ENCODE peak calls at places on chromosomes 12 and 14, in five cellular contexts. One of them, this sample, is unnamed.

GRCh38 chr12:77049767-77050353 is 15.5 kb downstream of the E2F7 start:
- DNase-seq in BE2C: peak
- DNase-seq in left lung: no peak
- DNase-seq in omental fat pad: no peak
- DNase-seq in breast epithelium: no peak
- DNase-seq in this sample: no peak

GRCh38 chr14:57085801-57086200 is 182.9 kb downstream of the EXOC5 start:
- DNase-seq in BE2C: no peak
- DNase-seq in left lung: no peak
- DNase-seq in omental fat pad: no peak
- DNase-seq in breast epithelium: no peak
- DNase-seq in this sample: no peak

GRCh38 chr14:32986791-32987545 is 48.3 kb downstream of the NPAS3 start:
- DNase-seq in left lung: no peak
- DNase-seq in BE2C: no peak
- DNase-seq in breast epithelium: no peak
- DNase-seq in omental fat pad: no peak
- DNase-seq in this sample: no peak

GRCh38 chr14:63565448-63565847 is 22.3 kb upstream of the PPP2R5E start:
- DNase-seq in breast epithelium: no peak
- DNase-seq in omental fat pad: no peak
- DNase-seq in left lung: no peak
- DNase-seq in BE2C: no peak
- DNase-seq in this sample: no peak

GRCh38 chr14:75283162-75283883 is 4.7 kb downstream of the FOS start:
- DNase-seq in breast epithelium: no peak
- DNase-seq in omental fat pad: peak
- DNase-seq in left lung: peak
- DNase-seq in BE2C: no peak
- DNase-seq in this sample: no peak

GRCh38 chr12:48601013-48601756 is 31.3 kb upstream of the LALBA start:
- DNase-seq in left lung: no peak
- DNase-seq in breast epithelium: no peak
- DNase-seq in BE2C: no peak
- DNase-seq in omental fat pad: no peak
- DNase-seq in this sample: no peak

GRCh38 chr12:51714666-51715065 is 123.6 kb downstream of the SCN8A start:
- DNase-seq in left lung: no peak
- DNase-seq in breast epithelium: no peak
- DNase-seq in omental fat pad: no peak
- DNase-seq in BE2C: no peak
- DNase-seq in this sample: no peak

GRCh38 chr14:103386632-103387329 is 1.6 kb downstream of the MARK3 start:
- DNase-seq in BE2C: no peak
- DNase-seq in breast epithelium: no peak
- DNase-seq in left lung: no peak
- DNase-seq in omental fat pad: no peak
- DNase-seq in this sample: no peak

GRCh38 chr14:92173668-92174067 is 51.9 kb downstream of the CPSF2 start:
- DNase-seq in breast epithelium: no peak
- DNase-seq in BE2C: no peak
- DNase-seq in left lung: no peak
- DNase-seq in omental fat pad: no peak
- DNase-seq in this sample: no peak

GRCh38 chr12:43407816-43408645 is 144.0 kb downstream of the ADAMTS20 start:
- DNase-seq in breast epithelium: no peak
- DNase-seq in left lung: no peak
- DNase-seq in BE2C: no peak
- DNase-seq in omental fat pad: no peak
- DNase-seq in this sample: no peak

GRCh38 chr12:130120012-130120805 is 42.1 kb upstream of the FZD10 start:
- DNase-seq in omental fat pad: no peak
- DNase-seq in breast epithelium: no peak
- DNase-seq in left lung: no peak
- DNase-seq in BE2C: no peak
- DNase-seq in this sample: no peak

GRCh38 chr12:78530065-78530765 is 334.4 kb upstream of the SYT1 start:
- DNase-seq in breast epithelium: no peak
- DNase-seq in left lung: no peak
- DNase-seq in BE2C: no peak
- DNase-seq in omental fat pad: no peak
- DNase-seq in this sample: no peak

GRCh38 chr12:131044760-131045381 is 91.2 kb downstream of the ADGRD1 start:
- DNase-seq in breast epithelium: peak
- DNase-seq in omental fat pad: no peak
- DNase-seq in left lung: peak
- DNase-seq in BE2C: peak
- DNase-seq in this sample: no peak

GRCh38 chr12:26389303-26389702 is 193.9 kb downstream of the SSPN start:
- DNase-seq in BE2C: no peak
- DNase-seq in left lung: no peak
- DNase-seq in breast epithelium: no peak
- DNase-seq in omental fat pad: no peak
- DNase-seq in this sample: no peak

GRCh38 chr14:90820958-90821357 is 4.7 kb upstream of the TTC7B start:
- DNase-seq in left lung: no peak
- DNase-seq in omental fat pad: no peak
- DNase-seq in BE2C: no peak
- DNase-seq in breast epithelium: no peak
- DNase-seq in this sample: no peak

GRCh38 chr12:1500095-1500801 is 94.1 kb downstream of the FBXL14 start:
- DNase-seq in BE2C: peak
- DNase-seq in left lung: no peak
- DNase-seq in breast epithelium: no peak
- DNase-seq in omental fat pad: no peak
- DNase-seq in this sample: peak

GRCh38 chr12:95326450-95326849 is 108.8 kb downstream of the VEZT start:
- DNase-seq in BE2C: no peak
- DNase-seq in left lung: no peak
- DNase-seq in breast epithelium: no peak
- DNase-seq in omental fat pad: no peak
- DNase-seq in this sample: no peak

GRCh38 chr12:15546102-15546701 is 223.9 kb downstream of the PTPRO start:
- DNase-seq in left lung: no peak
- DNase-seq in breast epithelium: no peak
- DNase-seq in omental fat pad: no peak
- DNase-seq in BE2C: no peak
- DNase-seq in this sample: no peak

GRCh38 chr12:130719263-130719892 is 3.3 kb upstream of the RIMBP2 start:
- DNase-seq in breast epithelium: no peak
- DNase-seq in omental fat pad: no peak
- DNase-seq in left lung: no peak
- DNase-seq in BE2C: no peak
- DNase-seq in this sample: no peak

GRCh38 chr14:89340200-89340667 is 76.8 kb downstream of the FOXN3 start:
- DNase-seq in breast epithelium: no peak
- DNase-seq in BE2C: no peak
- DNase-seq in left lung: no peak
- DNase-seq in omental fat pad: no peak
- DNase-seq in this sample: no peak

GRCh38 chr14:95490127-95490526 is 26.3 kb downstream of the SYNE3 start:
- DNase-seq in left lung: no peak
- DNase-seq in breast epithelium: no peak
- DNase-seq in omental fat pad: no peak
- DNase-seq in BE2C: no peak
- DNase-seq in this sample: no peak

GRCh38 chr12:5988088-5988487 is 43.0 kb upstream of the ANO2 start:
- DNase-seq in BE2C: no peak
- DNase-seq in breast epithelium: no peak
- DNase-seq in omental fat pad: no peak
- DNase-seq in left lung: no peak
- DNase-seq in this sample: no peak

GRCh38 chr12:28114488-28114887 is 75.8 kb upstream of the CCDC91 start:
- DNase-seq in left lung: no peak
- DNase-seq in breast epithelium: no peak
- DNase-seq in BE2C: no peak
- DNase-seq in omental fat pad: no peak
- DNase-seq in this sample: no peak

GRCh38 chr14:75242546-75243273 is 35.9 kb upstream of the FOS start:
- DNase-seq in omental fat pad: no peak
- DNase-seq in breast epithelium: no peak
- DNase-seq in left lung: no peak
- DNase-seq in BE2C: no peak
- DNase-seq in this sample: no peak

GRCh38 chr14:77988966-77989365 is 181.2 kb upstream of the NRXN3 start:
- DNase-seq in breast epithelium: no peak
- DNase-seq in left lung: no peak
- DNase-seq in omental fat pad: no peak
- DNase-seq in BE2C: no peak
- DNase-seq in this sample: peak

GRCh38 chr12:1796515-1797010 is 23.8 kb upstream of the LRTM2 start:
- DNase-seq in left lung: no peak
- DNase-seq in omental fat pad: peak
- DNase-seq in breast epithelium: no peak
- DNase-seq in BE2C: no peak
- DNase-seq in this sample: peak

GRCh38 chr14:34301107-34301734 is 160.8 kb downstream of the SPTSSA start:
- DNase-seq in BE2C: peak
- DNase-seq in left lung: no peak
- DNase-seq in breast epithelium: no peak
- DNase-seq in omental fat pad: no peak
- DNase-seq in this sample: no peak

GRCh38 chr12:93944196-93944595 is 204.2 kb upstream of the PLXNC1 start:
- DNase-seq in left lung: no peak
- DNase-seq in omental fat pad: no peak
- DNase-seq in breast epithelium: no peak
- DNase-seq in BE2C: no peak
- DNase-seq in this sample: no peak

GRCh38 chr12:110424237-110424636 is 20.7 kb upstream of the ANAPC7 start:
- DNase-seq in left lung: no peak
- DNase-seq in omental fat pad: no peak
- DNase-seq in BE2C: no peak
- DNase-seq in breast epithelium: no peak
- DNase-seq in this sample: no peak

GRCh38 chr14:81062816-81063215 is 107.4 kb downstream of the TSHR start:
- DNase-seq in left lung: no peak
- DNase-seq in breast epithelium: no peak
- DNase-seq in omental fat pad: no peak
- DNase-seq in BE2C: peak
- DNase-seq in this sample: no peak

GRCh38 chr12:120849765-120850164 is 54.4 kb downstream of the SPPL3 start:
- DNase-seq in BE2C: no peak
- DNase-seq in left lung: peak
- DNase-seq in omental fat pad: no peak
- DNase-seq in breast epithelium: no peak
- DNase-seq in this sample: no peak

DNA sequence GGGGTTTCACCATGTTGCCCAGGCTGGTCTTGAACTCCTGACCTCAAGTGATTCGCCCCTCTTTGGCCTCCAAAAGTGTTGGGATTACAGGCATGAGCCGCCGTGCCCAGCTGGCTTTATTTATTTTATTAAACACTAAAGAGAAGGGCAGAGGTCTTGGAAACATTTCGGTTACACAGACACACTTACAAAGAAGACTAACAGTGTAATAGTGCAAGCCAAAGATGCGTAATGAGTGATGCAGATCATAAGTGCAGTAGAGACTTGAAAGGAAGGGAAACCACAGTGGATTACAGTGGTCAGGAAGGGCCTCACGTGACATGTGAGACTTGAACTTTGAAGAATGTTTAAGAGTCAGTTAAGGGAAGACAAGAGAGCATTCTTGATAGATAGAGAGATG is 33.9 kb upstream of the CDK17 start:
- DNase-seq in breast epithelium: no peak
- DNase-seq in BE2C: no peak
- DNase-seq in omental fat pad: no peak
- DNase-seq in left lung: no peak
- DNase-seq in this sample: no peak
- TF ChIP-seq CTCF in breast epithelium: no peak
- TF ChIP-seq CTCF in BE2C: no peak
- TF ChIP-seq CTCF in omental fat pad: no peak
- TF ChIP-seq CTCF in left lung: no peak
- TF ChIP-seq CTCF in this sample: no peak

DNA sequence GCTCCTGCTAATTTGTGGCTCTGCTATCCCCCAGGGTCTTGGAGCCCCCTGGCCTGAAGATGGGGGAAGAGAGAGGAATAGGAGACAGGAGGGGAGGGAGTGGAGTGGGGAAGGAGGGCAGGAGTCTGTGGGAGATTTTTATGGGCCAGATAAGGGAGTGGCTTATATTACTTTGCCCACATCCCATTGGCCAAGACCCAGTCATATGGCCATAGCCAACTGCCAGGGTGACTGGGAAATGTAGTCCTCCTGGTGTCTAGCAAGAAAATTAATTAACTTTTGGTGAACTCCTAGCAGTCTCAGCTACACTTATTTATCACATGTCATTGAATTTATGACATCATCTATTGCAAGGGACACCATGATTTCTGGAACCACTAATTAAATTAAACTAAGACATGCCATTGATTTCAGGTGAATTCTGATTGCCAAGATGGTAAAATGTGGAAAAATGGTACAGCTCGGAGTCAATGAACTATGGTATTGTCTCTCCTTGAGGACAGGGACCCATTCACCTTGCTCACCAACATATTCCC is 50.3 kb downstream of the ESRRB start:
- DNase-seq in left lung: no peak
- DNase-seq in omental fat pad: no peak
- DNase-seq in breast epithelium: no peak
- DNase-seq in BE2C: peak
- DNase-seq in this sample: no peak
- TF ChIP-seq CTCF in left lung: no peak
- TF ChIP-seq CTCF in omental fat pad: no peak
- TF ChIP-seq CTCF in breast epithelium: no peak
- TF ChIP-seq CTCF in BE2C: no peak
- TF ChIP-seq CTCF in this sample: no peak

DNA sequence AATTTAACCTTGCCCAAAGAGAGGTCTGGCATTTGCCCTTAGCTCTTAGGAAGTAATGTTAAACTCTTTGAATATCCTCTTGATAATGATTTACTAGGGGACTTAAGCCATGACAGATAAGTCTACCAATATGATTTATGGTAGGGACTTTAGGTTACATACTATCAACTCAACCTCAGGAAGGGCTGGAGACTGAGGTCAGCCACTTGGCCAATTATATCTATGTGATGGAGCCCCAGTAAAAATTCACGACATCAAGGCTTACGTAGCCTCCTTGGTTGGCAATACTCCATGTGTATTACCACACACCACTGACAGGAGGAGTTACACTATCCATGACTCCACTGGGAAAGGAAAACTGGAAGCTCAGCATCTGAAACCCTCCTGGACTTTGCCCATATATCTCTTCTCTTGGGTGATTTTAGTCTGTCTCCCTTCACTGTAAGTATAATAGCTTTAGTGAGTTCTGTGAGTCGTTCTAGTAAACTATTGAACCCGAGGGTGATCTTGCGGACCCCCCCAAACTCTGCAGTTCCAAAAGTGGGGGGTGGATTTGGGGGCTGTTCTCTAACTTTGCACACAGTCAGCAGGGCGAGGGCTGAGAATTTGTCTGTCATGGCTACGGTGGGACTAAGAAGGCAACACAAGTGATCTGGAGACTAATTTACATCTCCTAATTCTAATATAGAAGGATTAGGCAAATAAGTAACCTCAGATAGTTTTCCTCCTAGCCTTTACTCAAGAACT is 62.3 kb downstream of the R3HDM2 start:
- DNase-seq in left lung: no peak
- DNase-seq in breast epithelium: no peak
- DNase-seq in omental fat pad: no peak
- DNase-seq in BE2C: no peak
- DNase-seq in this sample: no peak
- TF ChIP-seq CTCF in left lung: no peak
- TF ChIP-seq CTCF in breast epithelium: no peak
- TF ChIP-seq CTCF in omental fat pad: no peak
- TF ChIP-seq CTCF in BE2C: no peak
- TF ChIP-seq CTCF in this sample: no peak

GRCh38 chr14:30883508-30884294 is 9.3 kb downstream of the COCH start:
- DNase-seq in breast epithelium: no peak
- DNase-seq in BE2C: no peak
- DNase-seq in left lung: no peak
- DNase-seq in omental fat pad: no peak
- DNase-seq in this sample: no peak
- TF ChIP-seq CTCF in breast epithelium: no peak
- TF ChIP-seq CTCF in BE2C: no peak
- TF ChIP-seq CTCF in left lung: no peak
- TF ChIP-seq CTCF in omental fat pad: no peak
- TF ChIP-seq CTCF in this sample: no peak